ENCODE peak calls at places on chromosomes 7 and 10, in six cellular contexts. N is GM04503; I is AG10803; L is stimulated activated CD4-positive, alpha-beta T cell treated with anti-CD3 and anti-CD28 coated beads, Interleukin-15, amount 100 ng/mL, for 48 hours; F is NCI-H1092; V is GOT3. X is an unnamed sample.

GRCh38 chr7:119123326-119123725 is 898.8 kb downstream of the ANKRD7 start:
- DNase-seq in N (no peak), I (no peak), L (no peak), F (no peak), V (no peak), X (no peak)

GRCh38 chr10:70505908-70506307 is 27.3 kb downstream of the PALD1 start:
- DNase-seq in N (no peak), I (no peak), L (no peak), F (no peak), V (no peak), X (no peak)

GRCh38 chr10:70111496-70111895 is 21.1 kb downstream of the AIFM2 start:
- DNase-seq in N (no peak), I (no peak), L (no peak), F (no peak), V (no peak), X (no peak)

GRCh38 chr10:99695761-99696160 is 36.2 kb downstream of the COX15 start:
- DNase-seq in N (no peak), I (peak), L (no peak), F (no peak), V (no peak), X (no peak)

GRCh38 chr10:91592282-91593020 is 40.4 kb downstream of the PPP1R3C start:
- DNase-seq in N (no peak), I (no peak), L (no peak), F (no peak), V (no peak), X (no peak)

GRCh38 chr10:7856685-7857084 is 38.4 kb downstream of the TAF3 start:
- DNase-seq in N (no peak), I (no peak), L (no peak), F (no peak), V (no peak), X (no peak)

GRCh38 chr7:116034411-116034810 is 3.8 kb upstream of the TFEC start:
- DNase-seq in N (no peak), I (no peak), L (no peak), F (no peak), V (no peak), X (no peak)

GRCh38 chr7:115417662-115418061 is 495.8 kb downstream of the MDFIC start:
- DNase-seq in N (no peak), I (no peak), L (no peak), F (no peak), V (no peak), X (no peak)

GRCh38 chr7:108497082-108497725 is 28.7 kb downstream of the PNPLA8 start:
- DNase-seq in N (no peak), I (peak), L (peak), F (peak), V (no peak), X (no peak)

GRCh38 chr7:157440346-157441022 is 103.7 kb downstream of the DNAJB6 start:
- DNase-seq in N (no peak), I (no peak), L (no peak), F (no peak), V (no peak), X (no peak)

GRCh38 chr7:21542891-21543527 is at the start of gene DNAH11:
- DNase-seq in N (no peak), I (no peak), L (no peak), F (no peak), V (no peak), X (peak)

GRCh38 chr7:158495780-158496179 is 91.8 kb downstream of the PTPRN2 start:
- DNase-seq in N (no peak), I (no peak), L (no peak), F (peak), V (no peak), X (no peak)

GRCh38 chr7:745431-745980 is 18.4 kb upstream of the PRKAR1B start:
- DNase-seq in N (no peak), I (no peak), L (no peak), F (no peak), V (no peak), X (no peak)

GRCh38 chr10:79018591-79019011 is 50.2 kb upstream of the ZMIZ1 start:
- DNase-seq in N (peak), I (peak), L (no peak), F (no peak), V (no peak), X (no peak)

GRCh38 chr10:54066646-54067045 is 734.4 kb downstream of the PCDH15 start:
- DNase-seq in N (no peak), I (no peak), L (no peak), F (no peak), V (no peak), X (no peak)

GRCh38 chr10:78969719-78970118 is 99.0 kb upstream of the ZMIZ1 start:
- DNase-seq in N (no peak), I (no peak), L (no peak), F (no peak), V (no peak), X (no peak)

GRCh38 chr7:128041203-128041602 is 10.0 kb upstream of the LRRC4 start:
- DNase-seq in N (no peak), I (peak), L (no peak), F (no peak), V (no peak), X (no peak)

GRCh38 chr7:147245274-147245673 is 1128.7 kb downstream of the CNTNAP2 start:
- DNase-seq in N (no peak), I (peak), L (no peak), F (peak), V (no peak), X (no peak)

GRCh38 chr10:22246680-22247391 is 29.0 kb upstream of the EBLN1 start:
- DNase-seq in N (no peak), I (peak), L (no peak), F (no peak), V (no peak), X (no peak)

GRCh38 chr7:55305130-55305529 is 60.0 kb upstream of the LANCL2 start:
- DNase-seq in N (no peak), I (no peak), L (no peak), F (no peak), V (no peak), X (no peak)

GRCh38 chr10:130044067-130045061 is 66.3 kb downstream of the C10orf143 start:
- DNase-seq in N (no peak), I (no peak), L (no peak), F (no peak), V (no peak), X (no peak)

X was measured in heart right ventricle.